ENCODE peak calls at places on chromosomes 7 and 10, in four cellular contexts. C is Right ventricle myocardium inferior; O is NCI-H2081; P is activated CD8-positive, alpha-beta memory T cell treated with anti-CD3 and anti-CD28 coated beads, Interleukin-2, amount 50 U/mL, for 48 hours. D is an unnamed sample.

GRCh38 chr7:157909370-157909769 is 572.6 kb downstream of the DNAJB6 start:
- DNase-seq in C (peak), O (no peak), P (no peak), D (no peak)

GRCh38 chr7:102836206-102836938 is 76.4 kb upstream of the LRRC17 start:
- DNase-seq in C (no peak), O (no peak), P (no peak), D (no peak)

GRCh38 chr10:96130326-96130758 is 245 bp downstream of the ZNF518A start:
- DNase-seq in C (peak), O (peak), P (peak), D (peak)

GRCh38 chr7:74028321-74028812 is 394 bp downstream of the ELN start:
- DNase-seq in C (peak), O (no peak), P (no peak), D (no peak)

GRCh38 chr7:5423272-5423843 is at the start of gene TNRC18:
- DNase-seq in C (peak), O (no peak), P (peak), D (no peak)

GRCh38 chr10:76319666-76320065 is 888.2 kb downstream of the LRMDA start:
- DNase-seq in C (no peak), O (no peak), P (no peak), D (no peak)

GRCh38 chr7:85023066-85023687 is 163.7 kb downstream of the SEMA3D start:
- DNase-seq in C (no peak), O (peak), P (no peak), D (peak)

GRCh38 chr10:124722812-124723783 is 21.1 kb downstream of the FAM53B start:
- DNase-seq in C (peak), O (no peak), P (no peak), D (no peak)

GRCh38 chr7:158052381-158053095 is 535.1 kb downstream of the PTPRN2 start:
- DNase-seq in C (no peak), O (no peak), P (no peak), D (no peak)

GRCh38 chr10:123007558-123008378 is 827 bp downstream of the IKZF5 start:
- DNase-seq in C (no peak), O (no peak), P (peak), D (no peak)

GRCh38 chr10:59099536-59099935 is 76.9 kb upstream of the PHYHIPL start:
- DNase-seq in C (no peak), O (no peak), P (no peak), D (peak)

GRCh38 chr7:143382126-143382790 is 1.1 kb downstream of the ZYX start:
- DNase-seq in C (no peak), O (no peak), P (no peak), D (no peak)

GRCh38 chr7:4713183-4713784 is 31.2 kb downstream of the FOXK1 start:
- DNase-seq in C (peak), O (no peak), P (no peak), D (no peak)

GRCh38 chr10:127149613-127150081 is 46.7 kb downstream of the INSYN2A start:
- DNase-seq in C (no peak), O (no peak), P (no peak), D (no peak)

GRCh38 chr10:74882427-74882826 is 56.0 kb downstream of the KAT6B start:
- DNase-seq in C (no peak), O (no peak), P (no peak), D (no peak)

GRCh38 chr7:47344171-47344955 is 237.5 kb downstream of the TNS3 start:
- DNase-seq in C (no peak), O (no peak), P (no peak), D (no peak)

GRCh38 chr10:87674963-87675362 is 15.3 kb downstream of the PAPSS2 start:
- DNase-seq in C (no peak), O (no peak), P (no peak), D (no peak)

GRCh38 chr10:22226599-22226998 is 8.8 kb upstream of the EBLN1 start:
- DNase-seq in C (no peak), O (no peak), P (no peak), D (no peak)

GRCh38 chr7:6251653-6252052 is 20.8 kb downstream of the CYTH3 start:
- DNase-seq in C (no peak), O (no peak), P (no peak), D (no peak)

GRCh38 chr7:155584261-155584660 is 37.9 kb upstream of the CNPY1 start:
- DNase-seq in C (no peak), O (no peak), P (no peak), D (no peak)

GRCh38 chr10:15237351-15237750 is 68.9 kb upstream of the NMT2 start:
- DNase-seq in C (no peak), O (no peak), P (peak), D (no peak)

GRCh38 chr10:90856964-90857634 is 740 bp downstream of the HTR7 start:
- DNase-seq in C (no peak), O (no peak), P (peak), D (no peak)

GRCh38 chr7:37432240-37432917 is 16.3 kb downstream of the ELMO1 start:
- DNase-seq in C (no peak), O (no peak), P (no peak), D (no peak)

GRCh38 chr7:31707089-31707488 is 20.1 kb downstream of the PPP1R17 start:
- DNase-seq in C (no peak), O (no peak), P (no peak), D (no peak)

GRCh38 chr10:4514445-4515108 is 311.4 kb upstream of the AKR1E2 start:
- DNase-seq in C (peak), O (no peak), P (no peak), D (no peak)

GRCh38 chr10:15141136-15142067 is 27.1 kb downstream of the NMT2 start:
- DNase-seq in C (no peak), O (no peak), P (no peak), D (peak)

GRCh38 chr10:67606572-67606971 is 89.4 kb downstream of the CTNNA3 start:
- DNase-seq in C (no peak), O (no peak), P (no peak), D (no peak)

D was measured in NCI-H1694 treated with DMSO at 0.1 percent for 48 hours.